ENCODE peak calls at places on chromosomes 3 and 15, in five cellular contexts. Y is GM12878, T is HEK293T, S is HepG2, J is H1. L is an unnamed sample.

GRCh38 chr3:42723146-42723683 is 20.6 kb upstream of the HHATL start:
- DNase-seq in S (no peak), T (no peak), Y (no peak), J (no peak), L (no peak)

GRCh38 chr3:195715583-195716266 is 5.1 kb upstream of the MUC20 start:
- DNase-seq in S (peak), T (no peak), Y (no peak), J (no peak), L (no peak)

GRCh38 chr15:87045741-87046140 is 966.1 kb downstream of the AGBL1 start:
- DNase-seq in Y (no peak), T (no peak), S (no peak), J (no peak), L (no peak)

GRCh38 chr3:111284485-111285187 is 213.0 kb downstream of the NECTIN3 start:
- DNase-seq in Y (no peak), S (no peak), T (no peak), J (no peak), L (no peak)

GRCh38 chr3:182226995-182227394 is 515.3 kb downstream of the SOX2 start:
- DNase-seq in J (no peak), T (no peak), Y (no peak), S (no peak), L (no peak)

GRCh38 chr15:22973286-22973685 is 6.9 kb downstream of the CYFIP1 start:
- DNase-seq in J (no peak), T (no peak), S (peak), Y (peak), L (no peak)

GRCh38 chr3:22284559-22284958 is 533.5 kb upstream of the ZNF385D start:
- DNase-seq in T (no peak), Y (no peak), S (no peak), J (no peak), L (no peak)

GRCh38 chr15:68633181-68634121 is 54.7 kb downstream of the CORO2B start:
- DNase-seq in Y (no peak), T (no peak), J (no peak), S (no peak), L (no peak)

GRCh38 chr3:68705695-68706429 is 226.5 kb downstream of the TAFA4 start:
- DNase-seq in T (no peak), Y (no peak), S (no peak), J (no peak), L (no peak)

GRCh38 chr3:39118079-39118478 is 10.6 kb downstream of the TTC21A start:
- DNase-seq in T (no peak), J (no peak), Y (no peak), S (no peak), L (no peak)

GRCh38 chr3:87041191-87041590 is 50.2 kb upstream of the VGLL3 start:
- DNase-seq in J (no peak), T (no peak), Y (no peak), S (no peak), L (no peak)

GRCh38 chr15:75203908-75204263 is 2.2 kb downstream of the C15orf39 start:
- DNase-seq in S (no peak), Y (no peak), J (no peak), T (no peak), L (no peak)

GRCh38 chr15:39125904-39126303 is 455.0 kb upstream of the THBS1 start:
- DNase-seq in Y (no peak), T (peak), S (peak), J (peak), L (peak)

GRCh38 chr15:64712353-64712752 is 63.0 kb downstream of the RBPMS2 start:
- DNase-seq in S (no peak), Y (no peak), J (no peak), T (no peak), L (no peak)

GRCh38 chr3:41236198-41236597 is 36.9 kb downstream of the CTNNB1 start:
- DNase-seq in Y (no peak), T (no peak), J (no peak), S (no peak), L (peak)

GRCh38 chr3:38276081-38276916 is 5.8 kb upstream of the SLC22A14 start:
- DNase-seq in S (no peak), Y (no peak), T (no peak), J (no peak), L (no peak)

GRCh38 chr3:58383904-58384303 is 49.7 kb downstream of the PDHB start:
- DNase-seq in J (no peak), T (no peak), Y (no peak), S (no peak), L (no peak)

GRCh38 chr15:65212097-65212496 is 824 bp upstream of the CILP start:
- DNase-seq in J (peak), Y (no peak), T (peak), S (peak), L (no peak)

GRCh38 chr3:12941495-12942023 is 100.2 kb upstream of the RPL32 start:
- DNase-seq in T (no peak), J (no peak), Y (no peak), S (no peak), L (no peak)

GRCh38 chr3:184339016-184339415 is 1.6 kb downstream of the FAM131A start:
- DNase-seq in Y (no peak), T (no peak), S (no peak), J (no peak), L (no peak)

GRCh38 chr15:70165811-70166284 is 68.1 kb upstream of the TLE3 start:
- DNase-seq in Y (no peak), T (no peak), S (no peak), J (no peak), L (no peak)

GRCh38 chr3:129934234-129935123 is 40.0 kb upstream of the TRH start:
- DNase-seq in Y (no peak), T (peak), S (peak), J (peak), L (peak)

GRCh38 chr3:101780661-101781060 is 1.6 kb downstream of the NXPE3 start:
- DNase-seq in S (peak), J (no peak), Y (no peak), T (peak), L (no peak)

GRCh38 chr3:54712539-54712938 is 215.3 kb downstream of the LRTM1 start:
- DNase-seq in T (no peak), J (no peak), Y (no peak), S (no peak), L (no peak)

GRCh38 chr15:59741274-59741906 is 52.3 kb upstream of the BNIP2 start:
- DNase-seq in S (peak), J (no peak), Y (no peak), T (peak), L (peak)

GRCh38 chr15:75198560-75199346 is 2.9 kb upstream of the C15orf39 start:
- DNase-seq in Y (peak), S (peak), T (no peak), J (no peak), L (no peak)

GRCh38 chr3:29745237-29745870 is 464.5 kb downstream of the RBMS3 start:
- DNase-seq in T (peak), Y (no peak), S (no peak), J (no peak), L (no peak)

GRCh38 chr3:129313415-129313982 is 34.8 kb downstream of the HMCES start:
- DNase-seq in T (no peak), S (no peak), J (no peak), Y (no peak), L (no peak)

GRCh38 chr3:21462151-21462550 is 288.9 kb downstream of the ZNF385D start:
- DNase-seq in J (no peak), Y (no peak), T (no peak), S (no peak), L (no peak)

GRCh38 chr15:78007965-78008886 is 69.3 kb downstream of the TBC1D2B start:
- DNase-seq in S (no peak), J (no peak), Y (no peak), T (no peak), L (no peak)

DNA sequence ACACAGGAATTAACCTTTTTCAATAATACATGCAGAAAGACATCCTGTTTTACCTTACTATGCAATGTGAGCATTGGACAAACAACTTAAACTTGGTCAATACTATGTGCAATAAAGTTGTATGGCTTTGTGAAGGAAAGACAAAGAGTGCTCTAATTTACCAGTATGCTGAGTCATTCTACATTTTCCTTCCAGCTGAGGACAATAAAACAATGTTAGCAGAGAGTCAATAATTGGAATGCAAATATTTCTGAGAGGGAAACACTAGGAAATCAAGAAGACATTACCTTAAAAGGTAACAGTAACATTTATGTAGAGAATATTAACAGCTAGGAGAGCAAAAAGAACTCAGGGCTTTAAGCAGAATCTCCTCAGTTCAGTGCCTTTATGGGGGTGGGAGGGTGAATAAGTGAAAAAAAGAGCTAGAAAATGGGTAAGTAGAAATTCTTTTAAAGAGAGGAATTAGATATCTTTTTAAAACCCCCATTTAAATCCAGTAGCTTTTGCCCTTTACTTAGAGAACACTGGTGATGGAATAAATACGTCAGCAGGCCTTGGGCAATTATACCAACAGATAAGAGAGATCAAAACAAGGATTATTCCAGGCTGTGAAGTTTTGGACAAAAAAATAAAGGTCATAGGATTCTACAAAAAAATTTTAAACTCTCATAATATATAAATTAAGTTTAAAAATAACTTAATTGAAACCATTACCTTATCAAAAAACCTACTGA is 11.6 kb upstream of the HGD start:
- DNase-seq in J (no peak), Y (no peak), T (no peak), S (peak), L (no peak)
- TF ChIP-seq SUZ12 in J (no peak), Y (no peak), T (no peak), S (no peak), L (no peak)

GRCh38 chr15:76916369-76916768 is 11.2 kb upstream of the SCAPER start:
- DNase-seq in S (no peak), T (no peak), J (no peak), Y (no peak), L (no peak)
- TF ChIP-seq SUZ12 in S (no peak), T (no peak), J (no peak), Y (no peak), L (no peak)

GRCh38 chr15:42146551-42147430 is 9.6 kb downstream of the PLA2G4F start:
- DNase-seq in J (no peak), T (no peak), S (no peak), Y (no peak), L (no peak)

GRCh38 chr15:42143356-42143755 is 13.1 kb downstream of the PLA2G4F start:
- DNase-seq in S (no peak), T (no peak), Y (no peak), J (no peak), L (no peak)

GRCh38 chr15:42143866-42144625 is 12.4 kb downstream of the PLA2G4F start:
- DNase-seq in J (no peak), S (no peak), Y (no peak), T (no peak), L (no peak)

GRCh38 chr15:42145546-42146455 is 10.6 kb downstream of the PLA2G4F start:
- DNase-seq in Y (no peak), S (no peak), T (no peak), J (no peak), L (no peak)

DNA sequence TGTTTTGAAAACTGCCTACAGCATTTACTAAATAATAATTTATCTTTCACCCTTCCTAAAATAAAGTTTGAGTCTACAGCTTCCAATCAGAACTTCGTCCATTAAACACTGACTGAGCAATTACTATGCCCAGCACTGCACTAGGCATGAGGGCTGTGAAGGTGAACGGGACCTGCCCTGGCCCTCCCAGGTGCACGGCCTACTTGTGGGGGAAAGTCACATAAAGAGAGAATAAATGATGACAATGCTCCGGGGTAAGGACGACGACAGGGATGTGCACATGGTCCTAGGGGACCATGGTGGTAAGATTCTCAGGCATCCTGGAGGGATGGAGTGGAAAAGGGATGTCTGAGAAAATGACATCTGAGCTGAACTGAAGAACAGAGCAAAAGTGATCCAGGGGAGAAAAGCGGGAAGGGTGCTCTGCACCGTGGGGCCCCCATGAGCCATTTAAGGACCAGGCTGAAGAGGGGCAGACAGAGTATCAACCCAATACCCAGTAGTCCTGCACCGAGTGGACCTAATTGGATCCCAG is 11.5 kb downstream of the PLA2G4F start:
- DNase-seq in S (no peak), T (no peak), J (no peak), Y (no peak), L (no peak)
- TF ChIP-seq SUZ12 in S (no peak), T (no peak), J (no peak), Y (no peak), L (no peak)

GRCh38 chr3:107797586-107797985 is 274.8 kb downstream of the BBX start:
- DNase-seq in S (no peak), Y (no peak), J (no peak), T (no peak), L (no peak)
- TF ChIP-seq SUZ12 in S (no peak), Y (no peak), J (no peak), T (no peak), L (no peak)

GRCh38 chr3:51974963-51975856 is at the start of gene ABHD14A:
- DNase-seq in Y (no peak), S (peak), T (peak), J (peak), L (no peak)
- TF ChIP-seq SUZ12 in Y (no peak), S (no peak), T (no peak), J (peak), L (no peak)

DNA sequence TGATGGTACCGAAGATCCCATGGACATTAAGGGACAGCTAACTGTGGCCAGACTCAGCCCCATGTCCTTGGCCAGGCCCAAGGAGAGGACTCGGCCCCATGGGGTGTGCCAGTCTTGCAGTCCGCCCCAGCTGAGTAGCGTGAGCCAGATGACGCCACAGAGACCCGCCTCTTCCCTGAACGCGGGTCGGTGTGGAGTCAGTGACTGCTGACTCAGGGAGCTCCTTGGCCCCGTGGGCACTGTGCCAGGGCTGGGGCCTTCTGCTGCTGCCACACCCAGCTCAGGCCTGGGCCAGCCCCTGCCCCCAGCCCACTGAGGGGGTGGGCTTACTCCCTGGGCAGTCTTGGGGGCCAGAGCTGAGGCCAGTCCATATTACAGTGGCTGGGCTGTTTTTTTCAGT is 52.8 kb downstream of the PLXNA1 start:
- DNase-seq in T (no peak), J (no peak), S (no peak), Y (no peak), L (no peak)
- TF ChIP-seq SUZ12 in T (no peak), J (no peak), S (no peak), Y (no peak), L (no peak)